ENCODE peak calls at places on chromosomes 16 and 17, in six cellular contexts. C is fibroblast of the aortic adventitia, S is uterus, B is A549, P is AG04450, L is spleen. I is an unnamed sample.

GRCh38 chr17:45430006-45430737 is 2.5 kb downstream of the ARHGAP27 start:
- DNase-seq in P (no peak), C (no peak), S (no peak), L (peak), B (no peak), I (no peak)

GRCh38 chr17:19384723-19385391 is 2.1 kb downstream of the MFAP4 start:
- DNase-seq in B (no peak), C (peak), L (peak), P (peak), S (peak), I (peak)

GRCh38 chr16:3857189-3858013 is 23.1 kb downstream of the CREBBP start:
- DNase-seq in C (peak), P (no peak), S (peak), L (no peak), B (no peak), I (peak)

GRCh38 chr17:42683407-42684031 is 1.2 kb downstream of the CNTNAP1 start:
- DNase-seq in S (peak), B (no peak), C (peak), L (no peak), P (no peak), I (no peak)

GRCh38 chr17:59502800-59503199 is 62.6 kb upstream of the DHX40 start:
- DNase-seq in S (no peak), B (no peak), C (no peak), P (no peak), L (no peak), I (no peak)

GRCh38 chr16:30490210-30490609 is 17.7 kb downstream of the ITGAL start:
- DNase-seq in P (no peak), B (no peak), C (no peak), L (no peak), S (no peak), I (no peak)

GRCh38 chr17:28331891-28332420 is 3.3 kb downstream of the IFT20 start:
- DNase-seq in L (no peak), C (no peak), S (no peak), P (no peak), B (no peak), I (no peak)

GRCh38 chr16:72221216-72221995 is 49.5 kb upstream of the PMFBP1 start:
- DNase-seq in S (no peak), P (no peak), L (no peak), B (no peak), C (no peak), I (peak)

GRCh38 chr17:35286120-35286781 is 43.4 kb downstream of the SLFN5 start:
- DNase-seq in P (no peak), B (no peak), S (no peak), L (no peak), C (no peak), I (peak)

GRCh38 chr16:69404275-69404805 is 18.5 kb upstream of the TERF2 start:
- DNase-seq in B (peak), P (no peak), S (no peak), C (peak), L (no peak), I (peak)

DNA sequence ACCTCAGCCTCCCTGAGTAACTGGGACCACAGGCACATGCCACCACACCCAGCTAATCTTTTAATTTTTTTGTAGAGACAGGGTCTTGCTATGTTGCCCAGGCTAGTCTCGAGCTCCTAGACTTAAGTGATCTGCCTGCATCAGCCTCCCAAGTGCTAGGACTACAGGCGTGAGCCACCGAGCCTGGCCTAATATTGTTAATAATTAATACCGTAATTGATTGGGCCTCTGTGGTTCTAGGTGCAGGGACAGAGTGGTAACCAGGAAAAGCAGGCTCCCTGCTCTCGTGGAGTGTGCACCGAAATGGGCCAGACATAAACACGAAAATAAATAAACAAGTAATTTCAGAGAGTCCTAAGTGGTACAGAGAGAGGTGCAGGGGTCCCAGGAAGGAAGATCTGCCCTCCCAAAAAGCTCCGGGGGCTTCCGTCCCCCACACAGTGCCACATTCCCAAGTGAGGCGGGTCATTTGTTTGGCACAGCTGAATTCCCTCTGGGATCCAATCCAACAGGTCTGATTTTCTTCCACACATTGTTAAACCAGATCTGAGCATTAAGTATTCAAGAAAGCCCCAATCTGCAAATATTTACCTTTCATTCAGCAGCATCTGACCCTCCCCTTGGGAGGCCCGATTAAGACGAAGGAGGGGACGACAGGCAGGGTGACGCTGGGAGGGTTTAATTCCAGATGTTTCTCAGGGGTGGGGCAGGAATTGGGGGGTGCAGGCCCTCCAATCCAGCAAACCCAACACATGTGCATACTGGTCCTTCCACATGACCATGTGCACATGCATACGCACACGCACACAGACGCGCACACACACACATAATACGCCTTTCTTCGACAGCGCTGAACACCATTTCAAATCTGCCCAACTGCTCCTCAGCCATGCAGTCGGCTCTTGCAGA is 240.7 kb downstream of the GSG1L start:
- DNase-seq in P (no peak), S (no peak), C (no peak), B (no peak), L (peak), I (no peak)
- H3K4me3 ChIP-seq in P (no peak), S (no peak), C (no peak), B (no peak), L (no peak), I (no peak)

GRCh38 chr16:67406111-67406593 is 10.1 kb downstream of the ZDHHC1 start:
- DNase-seq in S (peak), P (no peak), L (no peak), C (peak), B (no peak), I (peak)
- TF ChIP-seq CTCF in S (no peak), P (no peak), L (no peak), C (no peak), B (no peak), I (no peak)

DNA sequence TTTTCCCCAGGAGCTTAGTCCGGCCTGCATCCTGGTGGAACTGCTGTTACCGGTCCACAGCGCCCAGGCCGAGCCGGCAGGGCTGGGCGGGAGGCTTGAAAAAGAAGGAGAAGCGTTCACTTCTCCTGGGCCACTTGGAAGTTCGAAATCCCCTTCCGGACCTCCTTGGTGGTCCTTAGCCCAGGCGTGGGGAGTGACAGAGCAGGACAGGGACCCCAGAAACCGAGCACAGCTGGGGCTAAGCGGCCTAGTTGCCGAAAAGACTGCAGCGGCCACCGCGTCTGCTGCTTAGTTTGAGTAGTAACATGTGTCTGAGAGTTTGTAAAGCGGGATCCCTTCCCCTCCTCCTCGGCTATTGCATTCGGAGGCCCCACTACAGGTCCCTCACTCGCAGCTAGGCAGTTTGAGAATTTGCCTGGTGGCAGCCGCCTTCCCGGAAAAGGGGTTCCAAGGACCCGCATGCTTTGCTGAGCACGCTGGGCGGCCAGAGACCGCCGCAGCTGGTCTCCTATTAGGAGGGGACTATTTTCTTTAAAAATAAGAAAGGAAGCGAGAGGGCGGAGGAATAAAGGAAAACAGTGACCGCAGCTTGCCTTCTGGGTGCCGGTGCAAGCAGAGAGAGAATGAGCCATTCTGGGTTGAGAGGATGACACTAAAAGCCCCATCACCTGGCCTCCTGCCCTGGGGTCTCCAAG is 980 bp upstream of the HOXB5 start:
- DNase-seq in S (no peak), B (no peak), P (no peak), C (no peak), L (no peak), I (no peak)
- H3K4me3 ChIP-seq in S (no peak), B (no peak), P (peak), C (no peak), L (peak), I (no peak)

GRCh38 chr16:70653406-70653805 is 7.0 kb downstream of the IL34 start:
- DNase-seq in L (no peak), S (no peak), B (no peak), C (no peak), P (no peak), I (no peak)
- TF ChIP-seq CTCF in L (no peak), S (no peak), B (no peak), C (no peak), P (no peak), I (no peak)

I was measured in foreskin fibroblast.